ENCODE peak calls at places on chromosomes 7 and 10, in six cellular contexts. A is Peyer's patch; E is fibroblast of lung; G is activated gamma-delta T cell treated with anti-CD3 and anti-CD28 coated beads, Interleukin-2, amount 50 U/mL, for 16 hours; C is NCI-H1417; D is NCI-H345. P is an unnamed sample.

GRCh38 chr10:79074732-79075131 is 6.0 kb downstream of the ZMIZ1 start:
- DNase-seq in E (no peak), C (no peak), D (no peak), G (no peak), A (no peak), P (no peak)

GRCh38 chr10:116098411-116099019 is 174.5 kb downstream of the GFRA1 start:
- DNase-seq in D (no peak), E (no peak), A (no peak), G (no peak), C (no peak), P (no peak)

GRCh38 chr10:97131041-97131659 is 54.6 kb downstream of the SLIT1 start:
- DNase-seq in C (no peak), G (no peak), E (no peak), A (no peak), D (no peak), P (no peak)

GRCh38 chr7:80463272-80463920 is 48.5 kb downstream of the GNAT3 start:
- DNase-seq in D (peak), G (no peak), A (no peak), E (peak), C (peak), P (no peak)

GRCh38 chr10:15123749-15124184 is 26.6 kb downstream of the RPP38 start:
- DNase-seq in G (no peak), C (no peak), A (no peak), E (peak), D (no peak), P (peak)

GRCh38 chr7:157671358-157672255 is 334.8 kb downstream of the DNAJB6 start:
- DNase-seq in G (no peak), E (no peak), D (no peak), C (no peak), A (no peak), P (no peak)

GRCh38 chr7:133124974-133125373 is 43.1 kb upstream of the CHCHD3 start:
- DNase-seq in D (no peak), C (no peak), G (no peak), E (no peak), A (no peak), P (no peak)

GRCh38 chr10:79166312-79166721 is 97.6 kb downstream of the ZMIZ1 start:
- DNase-seq in A (no peak), C (peak), E (no peak), G (no peak), D (no peak), P (no peak)

GRCh38 chr7:69412331-69413146 is 185.7 kb upstream of the AUTS2 start:
- DNase-seq in G (no peak), C (no peak), D (no peak), E (peak), A (no peak), P (peak)

GRCh38 chr10:78339251-78339650 is 305.6 kb downstream of the RPS24 start:
- DNase-seq in D (no peak), C (no peak), A (no peak), E (no peak), G (no peak), P (no peak)

GRCh38 chr7:2043316-2044039 is 189.3 kb downstream of the MAD1L1 start:
- DNase-seq in A (no peak), E (no peak), C (no peak), D (no peak), G (no peak), P (no peak)

GRCh38 chr7:116711790-116712189 is 39.8 kb downstream of the MET start:
- DNase-seq in C (peak), D (no peak), A (no peak), E (no peak), G (no peak), P (no peak)

GRCh38 chr10:90302758-90303443 is 554.9 kb downstream of the HTR7 start:
- DNase-seq in D (no peak), G (no peak), E (no peak), C (no peak), A (no peak), P (no peak)

GRCh38 chr7:105133986-105134655 is 120.1 kb downstream of the KMT2E start:
- DNase-seq in E (no peak), C (no peak), D (no peak), A (no peak), G (no peak), P (no peak)

GRCh38 chr7:56447864-56448693 is 331.9 kb upstream of the NUPR2 start:
- DNase-seq in G (no peak), A (no peak), C (no peak), D (no peak), E (no peak), P (peak)

GRCh38 chr7:39379416-39379815 is 186.8 kb upstream of the YAE1 start:
- DNase-seq in E (no peak), A (no peak), D (no peak), C (no peak), G (no peak), P (no peak)

GRCh38 chr10:49227406-49227805 is 39.2 kb upstream of the TMEM273 start:
- DNase-seq in C (no peak), A (no peak), D (no peak), E (no peak), G (no peak), P (no peak)

GRCh38 chr7:30308392-30308791 is 24.0 kb downstream of the ZNRF2 start:
- DNase-seq in G (no peak), E (no peak), A (no peak), D (no peak), C (no peak), P (peak)

GRCh38 chr10:123222832-123223231 is 68.6 kb downstream of the BUB3 start:
- DNase-seq in C (no peak), A (no peak), D (no peak), G (no peak), E (no peak), P (no peak)

GRCh38 chr7:1651897-1652296 is 18.2 kb upstream of the ELFN1 start:
- DNase-seq in C (no peak), A (no peak), G (no peak), E (no peak), D (no peak), P (no peak)

GRCh38 chr7:116588641-116589594 is 64.1 kb downstream of the CAV1 start:
- DNase-seq in E (peak), A (no peak), D (peak), G (no peak), C (peak), P (peak)

GRCh38 chr7:150365673-150366398 is 2.8 kb upstream of the REPIN1 start:
- DNase-seq in G (no peak), D (no peak), C (no peak), A (no peak), E (no peak), P (no peak)

GRCh38 chr10:19811517-19811916 is 4.7 kb upstream of the PLXDC2 start:
- DNase-seq in G (no peak), D (no peak), C (no peak), E (peak), A (no peak), P (peak)

GRCh38 chr7:132234751-132235150 is 341.5 kb downstream of the PLXNA4 start:
- DNase-seq in G (no peak), C (no peak), A (no peak), E (peak), D (no peak), P (no peak)

GRCh38 chr7:8982338-8982994 is 549.1 kb downstream of the NXPH1 start:
- DNase-seq in E (no peak), A (no peak), G (no peak), C (peak), D (no peak), P (peak)

GRCh38 chr7:123535517-123535916 is 1.1 kb upstream of the IQUB start:
- DNase-seq in C (no peak), A (no peak), E (no peak), D (no peak), G (no peak), P (no peak)

GRCh38 chr10:22491931-22492615 is 146.8 kb downstream of the SPAG6 start:
- DNase-seq in A (no peak), G (no peak), C (no peak), E (no peak), D (no peak), P (no peak)

GRCh38 chr10:49735848-49736563 is 26.1 kb downstream of the OGDHL start:
- DNase-seq in A (no peak), D (no peak), G (no peak), C (no peak), E (no peak), P (no peak)

GRCh38 chr7:95820778-95821177 is 48.4 kb downstream of the DYNC1I1 start:
- DNase-seq in G (no peak), E (no peak), C (no peak), D (no peak), A (no peak), P (no peak)

P was measured in H4.